ENCODE peak calls at places on chromosomes 2 and 18, in four cellular contexts. U, E, M and V are unnamed samples.

GRCh38 chr2:205689837-205690236 is 7.5 kb downstream of the NRP2 start:
- DNase-seq in U (no peak), E (no peak), M (no peak), V (no peak)

GRCh38 chr2:147663153-147663961 is 181.5 kb upstream of the ACVR2A start:
- DNase-seq in U (no peak), E (no peak), M (no peak), V (no peak)

GRCh38 chr2:2686228-2686627 is 355.2 kb upstream of the MYT1L start:
- DNase-seq in U (no peak), E (no peak), M (no peak), V (no peak)

GRCh38 chr2:37648316-37649011 is 23.0 kb downstream of the CDC42EP3 start:
- DNase-seq in U (no peak), E (no peak), M (no peak), V (no peak)

GRCh38 chr18:66280470-66280869 is 323.4 kb downstream of the CDH19 start:
- DNase-seq in U (no peak), E (no peak), M (no peak), V (no peak)

GRCh38 chr18:56899660-56900059 is 247.2 kb upstream of the BOD1L2 start:
- DNase-seq in U (no peak), E (no peak), M (no peak), V (no peak)

GRCh38 chr2:192254444-192254843 is 59.7 kb upstream of the TMEFF2 start:
- DNase-seq in U (no peak), E (no peak), M (no peak), V (no peak)

GRCh38 chr2:201175971-201176570 is 6.9 kb upstream of the CASP10 start:
- DNase-seq in U (no peak), E (no peak), M (no peak), V (no peak)

GRCh38 chr2:63983986-63984605 is 35.1 kb downstream of the VPS54 start:
- DNase-seq in U (no peak), E (no peak), M (no peak), V (no peak)

GRCh38 chr2:98372121-98372520 is 25.9 kb downstream of the CNGA3 start:
- DNase-seq in U (no peak), E (no peak), M (no peak), V (no peak)

GRCh38 chr2:9666306-9666705 is 35.5 kb upstream of the YWHAQ start:
- DNase-seq in U (no peak), E (no peak), M (no peak), V (no peak)

GRCh38 chr18:43481069-43481468 is 203.8 kb upstream of the SYT4 start:
- DNase-seq in U (no peak), E (no peak), M (no peak), V (no peak)

GRCh38 chr18:73563345-73563744 is 584.3 kb downstream of the FBXO15 start:
- DNase-seq in U (no peak), E (no peak), M (no peak), V (no peak)

GRCh38 chr2:16034151-16034974 is 94.0 kb downstream of the MYCN start:
- DNase-seq in U (peak), E (no peak), M (no peak), V (no peak)

GRCh38 chr18:23949863-23950262 is 64.7 kb upstream of the TTC39C start:
- DNase-seq in U (no peak), E (no peak), M (no peak), V (no peak)

GRCh38 chr2:196170681-196171247 is 614 bp downstream of the STK17B start:
- DNase-seq in U (no peak), E (no peak), M (peak), V (peak)

GRCh38 chr2:199606193-199606780 is 148.5 kb upstream of the SATB2 start:
- DNase-seq in U (no peak), E (no peak), M (no peak), V (no peak)

GRCh38 chr2:39099311-39099710 is 21.5 kb downstream of the SOS1 start:
- DNase-seq in U (no peak), E (no peak), M (no peak), V (no peak)

GRCh38 chr2:226831266-226831665 is 4.6 kb upstream of the RHBDD1 start:
- DNase-seq in U (no peak), E (no peak), M (no peak), V (no peak)

GRCh38 chr2:217801115-217801531 is 201.7 kb downstream of the TNS1 start:
- DNase-seq in U (peak), E (no peak), M (no peak), V (no peak)

GRCh38 chr2:179974743-179975142 is 32.4 kb downstream of the CWC22 start:
- DNase-seq in U (no peak), E (no peak), M (no peak), V (no peak)

GRCh38 chr2:201129044-201129505 is 13.1 kb downstream of the CFLAR start:
- DNase-seq in U (no peak), E (no peak), M (no peak), V (no peak)

GRCh38 chr2:12300927-12301326 is 415.8 kb upstream of the TRIB2 start:
- DNase-seq in U (no peak), E (no peak), M (no peak), V (no peak)